ENCODE peak calls at places on chromosome 14, in ten cellular contexts. One of them, this sample, is unnamed.

GRCh38 chr14:36279306-36280244 is 40.9 kb downstream of the MBIP start:
- DNase-seq in HepG2: no peak
- DNase-seq in suprapubic skin: no peak
- DNase-seq in stomach: no peak
- DNase-seq in tibial nerve: no peak
- DNase-seq in transverse colon: no peak
- DNase-seq in SK-N-SH: no peak
- DNase-seq in GM12878: no peak
- DNase-seq in A549: no peak
- DNase-seq in sigmoid colon: no peak
- DNase-seq in this sample: no peak

GRCh38 chr14:52112336-52113018 is 43.6 kb upstream of the NID2 start:
- DNase-seq in HepG2: no peak
- DNase-seq in suprapubic skin: no peak
- DNase-seq in stomach: no peak
- DNase-seq in tibial nerve: no peak
- DNase-seq in transverse colon: no peak
- DNase-seq in SK-N-SH: no peak
- DNase-seq in GM12878: no peak
- DNase-seq in A549: peak
- DNase-seq in sigmoid colon: no peak
- DNase-seq in this sample: no peak

GRCh38 chr14:101889898-101890297 is 74.5 kb upstream of the DYNC1H1 start:
- DNase-seq in HepG2: no peak
- DNase-seq in suprapubic skin: no peak
- DNase-seq in stomach: no peak
- DNase-seq in tibial nerve: no peak
- DNase-seq in transverse colon: peak
- DNase-seq in SK-N-SH: no peak
- DNase-seq in GM12878: no peak
- DNase-seq in A549: peak
- DNase-seq in sigmoid colon: no peak
- DNase-seq in this sample: no peak

GRCh38 chr14:59768855-59769254 is 101.7 kb downstream of the RTN1 start:
- DNase-seq in HepG2: no peak
- DNase-seq in suprapubic skin: no peak
- DNase-seq in stomach: no peak
- DNase-seq in tibial nerve: no peak
- DNase-seq in transverse colon: no peak
- DNase-seq in SK-N-SH: no peak
- DNase-seq in GM12878: no peak
- DNase-seq in A549: no peak
- DNase-seq in sigmoid colon: no peak
- DNase-seq in this sample: no peak

GRCh38 chr14:98946995-98947394 is 325.0 kb downstream of the BCL11B start:
- DNase-seq in HepG2: no peak
- DNase-seq in suprapubic skin: no peak
- DNase-seq in stomach: no peak
- DNase-seq in tibial nerve: no peak
- DNase-seq in transverse colon: no peak
- DNase-seq in SK-N-SH: no peak
- DNase-seq in GM12878: no peak
- DNase-seq in A549: no peak
- DNase-seq in sigmoid colon: peak
- DNase-seq in this sample: no peak

GRCh38 chr14:99289394-99290189 is 17.6 kb upstream of the BCL11B start:
- DNase-seq in HepG2: no peak
- DNase-seq in suprapubic skin: no peak
- DNase-seq in stomach: no peak
- DNase-seq in tibial nerve: no peak
- DNase-seq in transverse colon: no peak
- DNase-seq in SK-N-SH: no peak
- DNase-seq in GM12878: no peak
- DNase-seq in A549: no peak
- DNase-seq in sigmoid colon: no peak
- DNase-seq in this sample: no peak

GRCh38 chr14:71931492-71932228 is 569 bp upstream of the RGS6 start:
- DNase-seq in HepG2: no peak
- DNase-seq in suprapubic skin: no peak
- DNase-seq in stomach: no peak
- DNase-seq in tibial nerve: peak
- DNase-seq in transverse colon: no peak
- DNase-seq in SK-N-SH: peak
- DNase-seq in GM12878: no peak
- DNase-seq in A549: no peak
- DNase-seq in sigmoid colon: no peak
- DNase-seq in this sample: no peak

GRCh38 chr14:96297000-96297399 is 41.0 kb downstream of the BDKRB1 start:
- DNase-seq in HepG2: peak
- DNase-seq in suprapubic skin: no peak
- DNase-seq in stomach: no peak
- DNase-seq in tibial nerve: no peak
- DNase-seq in transverse colon: no peak
- DNase-seq in SK-N-SH: peak
- DNase-seq in GM12878: no peak
- DNase-seq in A549: peak
- DNase-seq in sigmoid colon: no peak
- DNase-seq in this sample: no peak

GRCh38 chr14:99350751-99351150 is 78.8 kb upstream of the BCL11B start:
- DNase-seq in HepG2: no peak
- DNase-seq in suprapubic skin: peak
- DNase-seq in stomach: no peak
- DNase-seq in tibial nerve: no peak
- DNase-seq in transverse colon: no peak
- DNase-seq in SK-N-SH: peak
- DNase-seq in GM12878: no peak
- DNase-seq in A549: no peak
- DNase-seq in sigmoid colon: no peak
- DNase-seq in this sample: no peak

GRCh38 chr14:101992708-101993107 is 28.3 kb downstream of the DYNC1H1 start:
- DNase-seq in HepG2: no peak
- DNase-seq in suprapubic skin: no peak
- DNase-seq in stomach: no peak
- DNase-seq in tibial nerve: no peak
- DNase-seq in transverse colon: peak
- DNase-seq in SK-N-SH: no peak
- DNase-seq in GM12878: peak
- DNase-seq in A549: no peak
- DNase-seq in sigmoid colon: no peak
- DNase-seq in this sample: no peak

GRCh38 chr14:93219103-93219726 is 12.2 kb downstream of the UBR7 start:
- DNase-seq in HepG2: peak
- DNase-seq in suprapubic skin: no peak
- DNase-seq in stomach: peak
- DNase-seq in tibial nerve: no peak
- DNase-seq in transverse colon: peak
- DNase-seq in SK-N-SH: peak
- DNase-seq in GM12878: no peak
- DNase-seq in A549: peak
- DNase-seq in sigmoid colon: no peak
- DNase-seq in this sample: no peak

GRCh38 chr14:34060747-34061050 is 109.8 kb upstream of the EGLN3 start:
- DNase-seq in HepG2: no peak
- DNase-seq in suprapubic skin: no peak
- DNase-seq in stomach: no peak
- DNase-seq in tibial nerve: no peak
- DNase-seq in transverse colon: no peak
- DNase-seq in SK-N-SH: no peak
- DNase-seq in GM12878: no peak
- DNase-seq in A549: no peak
- DNase-seq in sigmoid colon: no peak
- DNase-seq in this sample: no peak

GRCh38 chr14:105411017-105411941 is 8.3 kb upstream of the MTA1 start:
- DNase-seq in HepG2: no peak
- DNase-seq in suprapubic skin: peak
- DNase-seq in stomach: peak
- DNase-seq in tibial nerve: no peak
- DNase-seq in transverse colon: peak
- DNase-seq in SK-N-SH: peak
- DNase-seq in GM12878: no peak
- DNase-seq in A549: no peak
- DNase-seq in sigmoid colon: peak
- DNase-seq in this sample: no peak

GRCh38 chr14:63345826-63346225 is 27.1 kb upstream of the GPHB5 start:
- DNase-seq in HepG2: no peak
- DNase-seq in suprapubic skin: no peak
- DNase-seq in stomach: no peak
- DNase-seq in tibial nerve: no peak
- DNase-seq in transverse colon: no peak
- DNase-seq in SK-N-SH: no peak
- DNase-seq in GM12878: no peak
- DNase-seq in A549: no peak
- DNase-seq in sigmoid colon: no peak
- DNase-seq in this sample: no peak

GRCh38 chr14:95217391-95217900 is 60.1 kb upstream of the DICER1 start:
- DNase-seq in HepG2: no peak
- DNase-seq in suprapubic skin: no peak
- DNase-seq in stomach: no peak
- DNase-seq in tibial nerve: no peak
- DNase-seq in transverse colon: no peak
- DNase-seq in SK-N-SH: no peak
- DNase-seq in GM12878: no peak
- DNase-seq in A549: no peak
- DNase-seq in sigmoid colon: no peak
- DNase-seq in this sample: no peak

DNA sequence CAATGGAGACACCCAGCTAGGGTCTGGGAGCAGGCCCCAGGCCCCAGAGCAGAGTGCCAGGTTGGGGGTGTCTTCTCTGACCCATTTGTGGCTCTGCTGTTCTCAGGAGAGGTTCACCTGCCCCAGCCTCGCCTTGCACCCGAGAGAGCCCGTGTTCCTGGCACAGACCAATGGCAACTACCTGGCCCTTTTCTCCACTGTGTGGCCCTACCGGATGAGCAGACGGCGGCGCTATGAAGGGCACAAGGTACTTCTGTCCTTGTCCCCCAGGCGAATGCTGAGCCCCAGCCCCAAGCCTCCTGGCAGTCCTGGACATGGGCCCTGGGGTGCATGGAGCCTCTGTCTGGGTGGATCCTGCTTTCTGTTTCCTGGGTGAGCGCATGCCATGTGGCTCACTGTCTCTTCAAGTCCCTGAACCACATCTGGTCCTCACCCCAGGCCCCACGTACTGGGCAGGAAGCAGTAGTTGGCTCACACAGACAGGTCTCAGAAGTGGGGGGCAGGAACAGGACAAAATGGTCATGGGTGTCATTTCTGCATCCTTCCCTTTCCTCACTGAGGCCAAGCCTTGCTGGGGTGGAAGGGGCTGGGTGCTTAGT is 58.2 kb downstream of the BEGAIN start:
- DNase-seq in HepG2: no peak
- DNase-seq in suprapubic skin: peak
- DNase-seq in stomach: peak
- DNase-seq in tibial nerve: no peak
- DNase-seq in transverse colon: no peak
- DNase-seq in SK-N-SH: peak
- DNase-seq in GM12878: no peak
- DNase-seq in A549: no peak
- DNase-seq in sigmoid colon: peak
- DNase-seq in this sample: no peak
- TF ChIP-seq EP300 in HepG2: no peak
- TF ChIP-seq EP300 in suprapubic skin: no peak
- TF ChIP-seq EP300 in stomach: no peak
- TF ChIP-seq EP300 in tibial nerve: no peak
- TF ChIP-seq EP300 in transverse colon: no peak
- TF ChIP-seq EP300 in SK-N-SH: no peak
- TF ChIP-seq EP300 in GM12878: no peak
- TF ChIP-seq EP300 in A549: no peak
- TF ChIP-seq EP300 in sigmoid colon: no peak
- TF ChIP-seq EP300 in this sample: no peak

GRCh38 chr14:64937821-64938193 is 4.7 kb downstream of the GPX2 start:
- DNase-seq in HepG2: peak
- DNase-seq in suprapubic skin: no peak
- DNase-seq in stomach: no peak
- DNase-seq in tibial nerve: no peak
- DNase-seq in transverse colon: no peak
- DNase-seq in SK-N-SH: no peak
- DNase-seq in GM12878: no peak
- DNase-seq in A549: peak
- DNase-seq in sigmoid colon: no peak
- DNase-seq in this sample: no peak
- TF ChIP-seq EP300 in HepG2: no peak
- TF ChIP-seq EP300 in suprapubic skin: no peak
- TF ChIP-seq EP300 in stomach: no peak
- TF ChIP-seq EP300 in tibial nerve: no peak
- TF ChIP-seq EP300 in transverse colon: no peak
- TF ChIP-seq EP300 in SK-N-SH: no peak
- TF ChIP-seq EP300 in GM12878: no peak
- TF ChIP-seq EP300 in A549: no peak
- TF ChIP-seq EP300 in sigmoid colon: no peak
- TF ChIP-seq EP300 in this sample: no peak

DNA sequence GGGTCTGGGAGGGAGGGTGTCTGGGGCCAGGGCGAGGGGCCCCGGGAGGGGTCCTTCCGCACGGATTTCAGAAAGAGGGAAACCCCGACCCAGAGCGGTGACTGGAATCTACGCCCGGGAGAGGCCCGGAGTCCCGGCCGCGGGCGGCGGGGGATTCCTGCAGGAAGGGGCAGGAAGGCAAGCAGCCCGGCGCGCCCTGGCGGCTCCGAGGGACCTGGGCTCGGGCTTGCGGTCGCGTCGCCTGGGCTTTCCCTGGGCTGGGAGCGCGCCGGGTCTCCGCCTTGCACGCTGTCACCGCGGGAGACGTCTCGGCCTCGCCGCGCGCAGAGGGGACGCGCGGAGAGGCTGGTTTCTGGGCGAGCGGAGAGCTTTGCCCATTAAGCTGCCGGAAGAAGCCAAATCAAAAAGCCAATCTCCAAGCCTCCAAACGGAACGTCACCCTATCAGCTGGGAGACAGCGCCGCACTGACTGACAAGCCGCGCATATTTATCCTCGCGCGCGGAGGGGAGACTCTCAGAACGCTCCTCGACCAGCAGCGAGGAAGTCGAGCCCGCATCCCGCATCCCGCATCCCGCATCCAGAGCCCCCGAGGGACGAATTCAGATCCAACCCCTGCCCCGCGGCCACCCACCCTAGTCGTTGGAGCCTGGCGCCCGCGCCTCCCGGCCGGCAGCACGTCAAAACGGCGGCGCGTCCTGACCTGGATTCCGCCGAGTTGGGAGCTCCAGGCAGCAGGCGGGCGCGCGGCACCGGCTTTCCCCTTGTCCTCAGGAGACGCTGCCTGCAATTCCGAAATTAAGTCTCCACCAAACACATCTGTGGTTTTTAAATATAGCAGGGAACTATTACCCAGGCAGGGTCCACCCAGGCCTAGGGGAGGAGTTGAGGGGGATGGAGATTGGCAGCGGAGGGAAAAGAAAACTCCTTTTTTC is at the start of gene SLC8A3:
- DNase-seq in HepG2: no peak
- DNase-seq in suprapubic skin: no peak
- DNase-seq in stomach: peak
- DNase-seq in tibial nerve: no peak
- DNase-seq in transverse colon: no peak
- DNase-seq in SK-N-SH: peak
- DNase-seq in GM12878: no peak
- DNase-seq in A549: peak
- DNase-seq in sigmoid colon: no peak
- DNase-seq in this sample: no peak
- TF ChIP-seq EP300 in HepG2: no peak
- TF ChIP-seq EP300 in suprapubic skin: no peak
- TF ChIP-seq EP300 in stomach: no peak
- TF ChIP-seq EP300 in tibial nerve: no peak
- TF ChIP-seq EP300 in transverse colon: no peak
- TF ChIP-seq EP300 in SK-N-SH: no peak
- TF ChIP-seq EP300 in GM12878: no peak
- TF ChIP-seq EP300 in A549: no peak
- TF ChIP-seq EP300 in sigmoid colon: no peak
- TF ChIP-seq EP300 in this sample: no peak

GRCh38 chr14:78863143-78863542 is 693.0 kb downstream of the NRXN3 start:
- DNase-seq in HepG2: peak
- DNase-seq in suprapubic skin: no peak
- DNase-seq in stomach: no peak
- DNase-seq in tibial nerve: no peak
- DNase-seq in transverse colon: no peak
- DNase-seq in SK-N-SH: no peak
- DNase-seq in GM12878: no peak
- DNase-seq in A549: peak
- DNase-seq in sigmoid colon: no peak
- DNase-seq in this sample: no peak
- TF ChIP-seq EP300 in HepG2: no peak
- TF ChIP-seq EP300 in suprapubic skin: no peak
- TF ChIP-seq EP300 in stomach: no peak
- TF ChIP-seq EP300 in tibial nerve: no peak
- TF ChIP-seq EP300 in transverse colon: no peak
- TF ChIP-seq EP300 in SK-N-SH: no peak
- TF ChIP-seq EP300 in GM12878: no peak
- TF ChIP-seq EP300 in A549: no peak
- TF ChIP-seq EP300 in sigmoid colon: no peak
- TF ChIP-seq EP300 in this sample: no peak

This sample was measured in ovary.